ENCODE peak calls at places on chromosomes 6 and 20, in eight cellular contexts. C is HCT116; T is mesenchymal stem cell; G is stimulated activated CD8-positive, alpha-beta memory T cell treated with anti-CD3 and anti-CD28 coated beads, Interleukin-15, amount 100 ng/mL, for 24 hours; F is NCI-H1694 treated with DMSO at 0.1 percent for 48 hours; O is nephron progenitor cell; Y is heart right ventricle; I is kidney epithelial cell. X is an unnamed sample.

GRCh38 chr6:26401389-26401986 is 587 bp upstream of the BTN3A1 start:
- DNase-seq in C (no peak), T (no peak), G (no peak), F (no peak), O (no peak), Y (no peak), I (no peak), X (peak)

GRCh38 chr6:130933712-130934200 is 106.5 kb downstream of the SMLR1 start:
- DNase-seq in C (no peak), T (peak), G (no peak), F (no peak), O (no peak), Y (no peak), I (no peak), X (no peak)

GRCh38 chr6:110322151-110323003 is 35.8 kb downstream of the METTL24 start:
- DNase-seq in C (no peak), T (no peak), G (no peak), F (no peak), O (no peak), Y (no peak), I (no peak), X (no peak)

GRCh38 chr20:63495771-63496403 is 3.0 kb downstream of the EEF1A2 start:
- DNase-seq in C (no peak), T (peak), G (peak), F (peak), O (peak), Y (peak), I (no peak), X (peak)

GRCh38 chr6:49553353-49553752 is 2.9 kb downstream of the C6orf141 start:
- DNase-seq in C (peak), T (no peak), G (no peak), F (no peak), O (no peak), Y (no peak), I (peak), X (no peak)

GRCh38 chr6:139881728-139882211 is 507.3 kb upstream of the CITED2 start:
- DNase-seq in C (peak), T (peak), G (no peak), F (peak), O (peak), Y (peak), I (no peak), X (peak)

GRCh38 chr20:17493173-17493572 is 38.0 kb downstream of the BFSP1 start:
- DNase-seq in C (no peak), T (no peak), G (no peak), F (no peak), O (no peak), Y (no peak), I (no peak), X (no peak)

GRCh38 chr6:44696099-44696498 is 308.6 kb downstream of the CDC5L start:
- DNase-seq in C (no peak), T (no peak), G (no peak), F (no peak), O (no peak), Y (no peak), I (no peak), X (no peak)

GRCh38 chr20:58700121-58700780 is 7.7 kb downstream of the NPEPL1 start:
- DNase-seq in C (no peak), T (no peak), G (no peak), F (no peak), O (no peak), Y (no peak), I (no peak), X (no peak)

GRCh38 chr6:142331075-142331551 is 29.3 kb downstream of the ADGRG6 start:
- DNase-seq in C (no peak), T (peak), G (no peak), F (no peak), O (no peak), Y (no peak), I (no peak), X (no peak)

GRCh38 chr20:53840462-53841000 is 229.9 kb downstream of the BCAS1 start:
- DNase-seq in C (no peak), T (no peak), G (no peak), F (no peak), O (no peak), Y (no peak), I (no peak), X (no peak)